ENCODE peak calls at places on chromosomes 16 and 17, in six cellular contexts. One of them, this sample, is unnamed.

GRCh38 chr17:16486373-16487250 is 5.4 kb downstream of the LRRC75A start:
- DNase-seq in stimulated activated CD8-positive, alpha-beta memory T cell treated with anti-CD3 and anti-CD28 coated beads, Interleukin-7, amount 100 ng/mL, for 24 hours: no peak
- DNase-seq in GM23248: peak; percentile 77
- DNase-seq in endothelial cell: no peak
- DNase-seq in RPMI7951: peak; percentile 90
- DNase-seq in NT2/D1: no peak
- DNase-seq in this sample: no peak

GRCh38 chr17:21089145-21089544 is 37.6 kb upstream of the DHRS7B start:
- DNase-seq in endothelial cell: no peak
- DNase-seq in RPMI7951: peak; percentile 51
- DNase-seq in NT2/D1: no peak
- DNase-seq in stimulated activated CD8-positive, alpha-beta memory T cell treated with anti-CD3 and anti-CD28 coated beads, Interleukin-7, amount 100 ng/mL, for 24 hours: no peak
- DNase-seq in GM23248: peak; percentile 73
- DNase-seq in this sample: no peak

GRCh38 chr16:27237229-27238015 is 31.1 kb downstream of the NSMCE1 start:
- DNase-seq in NT2/D1: no peak
- DNase-seq in RPMI7951: no peak
- DNase-seq in endothelial cell: peak; percentile 39
- DNase-seq in stimulated activated CD8-positive, alpha-beta memory T cell treated with anti-CD3 and anti-CD28 coated beads, Interleukin-7, amount 100 ng/mL, for 24 hours: peak; percentile 51
- DNase-seq in GM23248: no peak
- DNase-seq in this sample: peak; percentile 93

GRCh38 chr16:70158261-70158939 is 15.2 kb upstream of the CLEC18C start:
- DNase-seq in NT2/D1: no peak
- DNase-seq in RPMI7951: no peak
- DNase-seq in GM23248: no peak
- DNase-seq in endothelial cell: no peak
- DNase-seq in stimulated activated CD8-positive, alpha-beta memory T cell treated with anti-CD3 and anti-CD28 coated beads, Interleukin-7, amount 100 ng/mL, for 24 hours: no peak
- DNase-seq in this sample: no peak

GRCh38 chr17:59257101-59257500 is 36.8 kb downstream of the GDPD1 start:
- DNase-seq in GM23248: no peak
- DNase-seq in endothelial cell: no peak
- DNase-seq in RPMI7951: no peak
- DNase-seq in NT2/D1: no peak
- DNase-seq in stimulated activated CD8-positive, alpha-beta memory T cell treated with anti-CD3 and anti-CD28 coated beads, Interleukin-7, amount 100 ng/mL, for 24 hours: no peak
- DNase-seq in this sample: no peak

GRCh38 chr17:48026503-48027321 is 10.9 kb downstream of the COPZ2 start:
- DNase-seq in stimulated activated CD8-positive, alpha-beta memory T cell treated with anti-CD3 and anti-CD28 coated beads, Interleukin-7, amount 100 ng/mL, for 24 hours: peak; percentile 57
- DNase-seq in NT2/D1: peak; percentile 77
- DNase-seq in RPMI7951: peak; percentile 86
- DNase-seq in endothelial cell: peak; percentile 89
- DNase-seq in GM23248: peak; percentile 99
- DNase-seq in this sample: peak; percentile 91

GRCh38 chr17:62854026-62854425 is 45.9 kb upstream of the MARCHF10 start:
- DNase-seq in endothelial cell: no peak
- DNase-seq in GM23248: no peak
- DNase-seq in RPMI7951: no peak
- DNase-seq in stimulated activated CD8-positive, alpha-beta memory T cell treated with anti-CD3 and anti-CD28 coated beads, Interleukin-7, amount 100 ng/mL, for 24 hours: no peak
- DNase-seq in NT2/D1: no peak
- DNase-seq in this sample: no peak

GRCh38 chr17:68398731-68399637 is 58.3 kb downstream of the WIPI1 start:
- DNase-seq in endothelial cell: peak; percentile 67
- DNase-seq in stimulated activated CD8-positive, alpha-beta memory T cell treated with anti-CD3 and anti-CD28 coated beads, Interleukin-7, amount 100 ng/mL, for 24 hours: no peak
- DNase-seq in GM23248: peak; percentile 89
- DNase-seq in NT2/D1: peak; percentile 47
- DNase-seq in RPMI7951: peak; percentile 82
- DNase-seq in this sample: peak; percentile 64

GRCh38 chr17:57530508-57530907 is 214.6 kb downstream of the CCDC182 start:
- DNase-seq in NT2/D1: no peak
- DNase-seq in stimulated activated CD8-positive, alpha-beta memory T cell treated with anti-CD3 and anti-CD28 coated beads, Interleukin-7, amount 100 ng/mL, for 24 hours: no peak
- DNase-seq in RPMI7951: no peak
- DNase-seq in GM23248: peak; percentile 11
- DNase-seq in endothelial cell: no peak
- DNase-seq in this sample: no peak

GRCh38 chr17:72677714-72678390 is 414.6 kb downstream of the SLC39A11 start:
- DNase-seq in GM23248: peak; percentile 41
- DNase-seq in RPMI7951: peak; percentile 74
- DNase-seq in NT2/D1: no peak
- DNase-seq in stimulated activated CD8-positive, alpha-beta memory T cell treated with anti-CD3 and anti-CD28 coated beads, Interleukin-7, amount 100 ng/mL, for 24 hours: no peak
- DNase-seq in endothelial cell: no peak
- DNase-seq in this sample: no peak

GRCh38 chr16:81744385-81744784 is 34.7 kb upstream of the PLCG2 start:
- DNase-seq in endothelial cell: no peak
- DNase-seq in NT2/D1: no peak
- DNase-seq in stimulated activated CD8-positive, alpha-beta memory T cell treated with anti-CD3 and anti-CD28 coated beads, Interleukin-7, amount 100 ng/mL, for 24 hours: no peak
- DNase-seq in GM23248: no peak
- DNase-seq in RPMI7951: no peak
- DNase-seq in this sample: no peak

GRCh38 chr17:49722066-49722465 is 14.3 kb upstream of the SLC35B1 start:
- DNase-seq in NT2/D1: no peak
- DNase-seq in GM23248: no peak
- DNase-seq in RPMI7951: no peak
- DNase-seq in stimulated activated CD8-positive, alpha-beta memory T cell treated with anti-CD3 and anti-CD28 coated beads, Interleukin-7, amount 100 ng/mL, for 24 hours: no peak
- DNase-seq in endothelial cell: no peak
- DNase-seq in this sample: no peak

GRCh38 chr16:67758966-67759365 is 39.9 kb upstream of the GFOD2 start:
- DNase-seq in stimulated activated CD8-positive, alpha-beta memory T cell treated with anti-CD3 and anti-CD28 coated beads, Interleukin-7, amount 100 ng/mL, for 24 hours: no peak
- DNase-seq in endothelial cell: no peak
- DNase-seq in GM23248: no peak
- DNase-seq in NT2/D1: no peak
- DNase-seq in RPMI7951: no peak
- DNase-seq in this sample: no peak

GRCh38 chr16:59392911-59393310 is 658.8 kb upstream of the GOT2 start:
- DNase-seq in RPMI7951: no peak
- DNase-seq in NT2/D1: no peak
- DNase-seq in stimulated activated CD8-positive, alpha-beta memory T cell treated with anti-CD3 and anti-CD28 coated beads, Interleukin-7, amount 100 ng/mL, for 24 hours: no peak
- DNase-seq in GM23248: no peak
- DNase-seq in endothelial cell: no peak
- DNase-seq in this sample: no peak

GRCh38 chr17:7258731-7259554 is 3.3 kb downstream of the CLDN7 start:
- DNase-seq in NT2/D1: no peak
- DNase-seq in GM23248: peak; percentile 82
- DNase-seq in endothelial cell: no peak
- DNase-seq in stimulated activated CD8-positive, alpha-beta memory T cell treated with anti-CD3 and anti-CD28 coated beads, Interleukin-7, amount 100 ng/mL, for 24 hours: no peak
- DNase-seq in RPMI7951: peak; percentile 56
- DNase-seq in this sample: peak; percentile 51

GRCh38 chr17:40490289-40490853 is 11.1 kb downstream of the TNS4 start:
- DNase-seq in GM23248: peak; percentile 92
- DNase-seq in endothelial cell: no peak
- DNase-seq in NT2/D1: no peak
- DNase-seq in RPMI7951: no peak
- DNase-seq in stimulated activated CD8-positive, alpha-beta memory T cell treated with anti-CD3 and anti-CD28 coated beads, Interleukin-7, amount 100 ng/mL, for 24 hours: no peak
- DNase-seq in this sample: peak; percentile 51

GRCh38 chr17:82661717-82662683 is 13.8 kb upstream of the WDR45B start:
- DNase-seq in endothelial cell: no peak
- DNase-seq in stimulated activated CD8-positive, alpha-beta memory T cell treated with anti-CD3 and anti-CD28 coated beads, Interleukin-7, amount 100 ng/mL, for 24 hours: no peak
- DNase-seq in NT2/D1: no peak
- DNase-seq in GM23248: no peak
- DNase-seq in RPMI7951: no peak
- DNase-seq in this sample: no peak